ENCODE peak calls at places on chromosome 18, in seven cellular contexts. L, T, V, N, J, M and S are unnamed samples.

GRCh38 chr18:50453732-50454131 is 78.9 kb downstream of the SKA1 start:
- DNase-seq in L (no peak), T (no peak), V (no peak), N (no peak), J (no peak), M (no peak), S (no peak)

GRCh38 chr18:2510416-2510815 is 60.9 kb downstream of the METTL4 start:
- DNase-seq in L (no peak), T (no peak), V (no peak), N (no peak), J (no peak), M (no peak), S (no peak)

GRCh38 chr18:24878289-24878688 is 417.9 kb downstream of the HRH4 start:
- DNase-seq in L (no peak), T (no peak), V (no peak), N (no peak), J (no peak), M (peak), S (peak)

GRCh38 chr18:9575558-9575957 is 38.8 kb downstream of the PPP4R1 start:
- DNase-seq in L (peak), T (peak), V (no peak), N (peak), J (peak), M (peak), S (peak)

GRCh38 chr18:37218022-37218590 is 347.5 kb downstream of the CELF4 start:
- DNase-seq in L (no peak), T (no peak), V (no peak), N (no peak), J (no peak), M (no peak), S (no peak)

GRCh38 chr18:32333781-32334180 is 136.9 kb downstream of the GAREM1 start:
- DNase-seq in L (no peak), T (no peak), V (no peak), N (no peak), J (no peak), M (peak), S (peak)

GRCh38 chr18:76490701-76491171 is 4.3 kb downstream of the ZNF516 start:
- DNase-seq in L (peak), T (peak), V (no peak), N (peak), J (peak), M (no peak), S (no peak)

GRCh38 chr18:46899274-46899948 is 17.9 kb downstream of the PIAS2 start:
- DNase-seq in L (no peak), T (no peak), V (no peak), N (no peak), J (no peak), M (no peak), S (no peak)

GRCh38 chr18:56795381-56795780 is 144.2 kb downstream of the WDR7 start:
- DNase-seq in L (no peak), T (no peak), V (no peak), N (no peak), J (no peak), M (no peak), S (no peak)

GRCh38 chr18:78605255-78605654 is 374.4 kb upstream of the SALL3 start:
- DNase-seq in L (no peak), T (no peak), V (no peak), N (no peak), J (no peak), M (no peak), S (no peak)

GRCh38 chr18:45449761-45450227 is 165.5 kb upstream of the SLC14A2 start:
- DNase-seq in L (peak), T (no peak), V (no peak), N (no peak), J (no peak), M (peak), S (peak)

GRCh38 chr18:57943723-57944122 is 100.3 kb upstream of the NEDD4L start:
- DNase-seq in L (no peak), T (no peak), V (no peak), N (no peak), J (no peak), M (peak), S (no peak)

GRCh38 chr18:8084160-8084559 is 517.0 kb downstream of the PTPRM start:
- DNase-seq in L (no peak), T (peak), V (no peak), N (no peak), J (no peak), M (no peak), S (peak)

GRCh38 chr18:70371908-70372307 is 83.1 kb downstream of the SOCS6 start:
- DNase-seq in L (no peak), T (no peak), V (no peak), N (no peak), J (no peak), M (no peak), S (no peak)

GRCh38 chr18:32549248-32549842 is 78.7 kb upstream of the GAREM1 start:
- DNase-seq in L (no peak), T (peak), V (peak), N (peak), J (peak), M (peak), S (peak)